ENCODE peak calls at places on chromosomes 12 and 14, in four cellular contexts. One of them, this sample, is unnamed.

GRCh38 chr12:22678175-22678574 is 53.2 kb downstream of the ETNK1 start:
- DNase-seq in K562: no peak
- DNase-seq in GM12878: no peak
- DNase-seq in HepG2: no peak
- DNase-seq in this sample: no peak

GRCh38 chr12:116384175-116384574 is 106.7 kb upstream of the MED13L start:
- DNase-seq in K562: no peak
- DNase-seq in GM12878: no peak
- DNase-seq in HepG2: no peak
- DNase-seq in this sample: no peak

GRCh38 chr14:88492272-88493089 is 62.3 kb downstream of the PTPN21 start:
- DNase-seq in K562: peak
- DNase-seq in GM12878: peak
- DNase-seq in HepG2: peak
- DNase-seq in this sample: peak

GRCh38 chr12:77947326-77947725 is 116.6 kb downstream of the NAV3 start:
- DNase-seq in K562: no peak
- DNase-seq in GM12878: no peak
- DNase-seq in HepG2: no peak
- DNase-seq in this sample: no peak

GRCh38 chr12:113058553-113058952 is 2.0 kb downstream of the DTX1 start:
- DNase-seq in K562: no peak
- DNase-seq in GM12878: no peak
- DNase-seq in HepG2: no peak
- DNase-seq in this sample: no peak

GRCh38 chr14:102898776-102899515 is 23.5 kb upstream of the AMN start:
- DNase-seq in K562: no peak
- DNase-seq in GM12878: peak
- DNase-seq in HepG2: no peak
- DNase-seq in this sample: no peak

GRCh38 chr14:22886500-22887259 is 3.7 kb downstream of the REM2 start:
- DNase-seq in K562: peak
- DNase-seq in GM12878: peak
- DNase-seq in HepG2: no peak
- DNase-seq in this sample: peak

GRCh38 chr14:32683679-32684078 is 255.0 kb upstream of the NPAS3 start:
- DNase-seq in K562: no peak
- DNase-seq in GM12878: no peak
- DNase-seq in HepG2: no peak
- DNase-seq in this sample: no peak

GRCh38 chr14:63603749-63604277 is 37.9 kb downstream of the WDR89 start:
- DNase-seq in K562: no peak
- DNase-seq in GM12878: no peak
- DNase-seq in HepG2: no peak
- DNase-seq in this sample: no peak

DNA sequence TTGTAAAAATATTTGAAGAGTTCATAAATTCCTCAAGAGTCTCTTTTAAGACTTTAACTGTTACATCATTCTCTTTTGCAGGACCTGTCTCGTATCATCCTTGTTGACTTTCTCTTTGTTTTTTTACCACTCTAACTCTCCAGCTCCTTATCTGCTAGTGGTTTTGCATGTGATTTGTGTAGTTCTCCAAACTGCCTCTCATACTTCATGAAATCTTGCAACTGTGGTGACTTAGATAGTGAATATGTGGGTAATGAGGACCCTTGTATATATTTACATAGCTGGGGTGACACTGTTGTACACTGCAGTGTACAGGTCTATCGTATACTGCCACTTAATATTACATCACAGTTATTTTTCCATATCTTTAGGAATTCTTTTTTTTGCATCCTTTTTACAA is 40.2 kb upstream of the EMP1 start:
- DNase-seq in K562: no peak
- DNase-seq in GM12878: no peak
- DNase-seq in HepG2: no peak
- DNase-seq in this sample: no peak
- TF ChIP-seq POLR2AphosphoS2 in K562: no peak
- TF ChIP-seq POLR2AphosphoS2 in GM12878: no peak
- TF ChIP-seq POLR2AphosphoS2 in HepG2: no peak
- TF ChIP-seq POLR2AphosphoS2 in this sample: no peak

GRCh38 chr14:90545431-90545830 is 148.6 kb downstream of the CALM1 start:
- DNase-seq in K562: no peak
- DNase-seq in GM12878: no peak
- DNase-seq in HepG2: no peak
- DNase-seq in this sample: no peak

GRCh38 chr14:90544566-90544965 is 147.7 kb downstream of the CALM1 start:
- DNase-seq in K562: no peak
- DNase-seq in GM12878: no peak
- DNase-seq in HepG2: no peak
- DNase-seq in this sample: no peak

GRCh38 chr14:90545966-90546751 is 149.3 kb downstream of the CALM1 start:
- DNase-seq in K562: no peak
- DNase-seq in GM12878: no peak
- DNase-seq in HepG2: no peak
- DNase-seq in this sample: no peak

GRCh38 chr14:90543876-90544275 is 147.0 kb downstream of the CALM1 start:
- DNase-seq in K562: no peak
- DNase-seq in GM12878: no peak
- DNase-seq in HepG2: no peak
- DNase-seq in this sample: no peak

GRCh38 chr14:90544971-90545370 is 148.1 kb downstream of the CALM1 start:
- DNase-seq in K562: no peak
- DNase-seq in GM12878: no peak
- DNase-seq in HepG2: no peak
- DNase-seq in this sample: no peak
- TF ChIP-seq POLR2AphosphoS2 in K562: no peak
- TF ChIP-seq POLR2AphosphoS2 in GM12878: no peak
- TF ChIP-seq POLR2AphosphoS2 in HepG2: no peak
- TF ChIP-seq POLR2AphosphoS2 in this sample: no peak

GRCh38 chr12:75389061-75389460 is 1.8 kb upstream of the GLIPR1L2 start:
- DNase-seq in K562: no peak
- DNase-seq in GM12878: no peak
- DNase-seq in HepG2: no peak
- DNase-seq in this sample: no peak
- TF ChIP-seq POLR2AphosphoS2 in K562: no peak
- TF ChIP-seq POLR2AphosphoS2 in GM12878: no peak
- TF ChIP-seq POLR2AphosphoS2 in HepG2: no peak
- TF ChIP-seq POLR2AphosphoS2 in this sample: no peak

GRCh38 chr12:63070709-63071108 is 80.3 kb downstream of the AVPR1A start:
- DNase-seq in K562: no peak
- DNase-seq in GM12878: no peak
- DNase-seq in HepG2: no peak
- DNase-seq in this sample: no peak

GRCh38 chr12:63066782-63067181 is 84.2 kb downstream of the AVPR1A start:
- DNase-seq in K562: no peak
- DNase-seq in GM12878: no peak
- DNase-seq in HepG2: no peak
- DNase-seq in this sample: no peak

GRCh38 chr12:63069860-63070617 is 81.0 kb downstream of the AVPR1A start:
- DNase-seq in K562: no peak
- DNase-seq in GM12878: no peak
- DNase-seq in HepG2: no peak
- DNase-seq in this sample: no peak

GRCh38 chr12:63066136-63066535 is 84.9 kb downstream of the AVPR1A start:
- DNase-seq in K562: no peak
- DNase-seq in GM12878: no peak
- DNase-seq in HepG2: no peak
- DNase-seq in this sample: no peak

DNA sequence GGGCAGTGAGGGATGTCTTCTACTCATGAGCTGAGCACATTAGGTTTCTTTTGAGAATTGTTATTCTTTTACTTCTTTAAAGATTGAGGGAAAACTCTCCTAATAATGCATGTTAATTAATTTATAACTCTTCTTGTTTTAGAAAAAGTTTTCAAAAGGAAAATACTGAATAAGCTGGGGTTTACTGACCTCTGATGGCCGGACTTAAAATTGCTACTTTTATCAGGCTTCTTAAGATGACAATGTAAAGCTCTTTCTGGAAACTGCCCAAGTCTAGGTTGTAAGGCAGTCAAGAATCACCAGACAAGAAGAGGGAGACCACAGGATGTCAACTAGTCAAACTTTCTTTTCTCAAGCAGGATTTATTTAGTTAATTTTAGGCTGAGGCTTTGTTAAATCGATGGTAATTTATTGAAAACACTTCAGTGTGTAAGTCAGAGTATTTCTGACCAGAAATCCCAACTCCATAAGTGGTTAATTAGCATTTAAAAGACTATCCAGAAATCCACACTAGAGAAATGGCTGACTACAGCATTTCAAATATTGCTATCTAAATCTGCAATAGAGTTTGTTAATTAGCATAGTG is 82.1 kb downstream of the AVPR1A start:
- DNase-seq in K562: peak
- DNase-seq in GM12878: no peak
- DNase-seq in HepG2: peak
- DNase-seq in this sample: peak
- TF ChIP-seq POLR2AphosphoS2 in K562: no peak
- TF ChIP-seq POLR2AphosphoS2 in GM12878: no peak
- TF ChIP-seq POLR2AphosphoS2 in HepG2: no peak
- TF ChIP-seq POLR2AphosphoS2 in this sample: no peak

DNA sequence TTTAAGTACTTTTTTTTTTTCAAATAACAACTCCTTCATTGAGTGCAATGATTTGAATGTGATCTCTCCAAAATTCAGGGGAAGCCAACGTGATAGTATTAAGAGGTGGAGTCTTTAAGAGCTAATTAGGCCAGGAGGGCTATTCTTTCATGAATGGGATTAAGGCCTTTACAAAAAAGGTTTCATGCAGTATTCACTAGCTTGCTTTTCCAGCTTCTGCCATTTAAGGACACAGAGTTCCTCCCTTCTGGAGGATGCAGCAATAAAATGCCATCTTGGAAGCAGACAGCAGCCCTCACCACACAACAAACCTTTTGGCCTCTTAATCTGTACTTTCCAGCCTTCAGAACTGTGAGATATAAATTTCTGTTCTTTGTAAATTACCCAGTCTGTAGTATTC is 586.8 kb upstream of the LMO3 start:
- DNase-seq in K562: no peak
- DNase-seq in GM12878: no peak
- DNase-seq in HepG2: no peak
- DNase-seq in this sample: no peak
- TF ChIP-seq POLR2AphosphoS2 in K562: no peak
- TF ChIP-seq POLR2AphosphoS2 in GM12878: no peak
- TF ChIP-seq POLR2AphosphoS2 in HepG2: no peak
- TF ChIP-seq POLR2AphosphoS2 in this sample: no peak

GRCh38 chr12:47715877-47716548 is 9.3 kb downstream of the ENDOU start:
- DNase-seq in K562: no peak
- DNase-seq in GM12878: no peak
- DNase-seq in HepG2: no peak
- DNase-seq in this sample: no peak
- TF ChIP-seq POLR2AphosphoS2 in K562: no peak
- TF ChIP-seq POLR2AphosphoS2 in GM12878: no peak
- TF ChIP-seq POLR2AphosphoS2 in HepG2: no peak
- TF ChIP-seq POLR2AphosphoS2 in this sample: no peak

GRCh38 chr12:51817027-51817953 is 31.2 kb downstream of the FIGNL2 start:
- DNase-seq in K562: no peak
- DNase-seq in GM12878: no peak
- DNase-seq in HepG2: no peak
- DNase-seq in this sample: no peak
- TF ChIP-seq POLR2AphosphoS2 in K562: no peak
- TF ChIP-seq POLR2AphosphoS2 in GM12878: no peak
- TF ChIP-seq POLR2AphosphoS2 in HepG2: no peak
- TF ChIP-seq POLR2AphosphoS2 in this sample: no peak

GRCh38 chr12:65536876-65537661 is 258.6 kb downstream of the MSRB3 start:
- DNase-seq in K562: no peak
- DNase-seq in GM12878: no peak
- DNase-seq in HepG2: no peak
- DNase-seq in this sample: peak
- TF ChIP-seq POLR2AphosphoS2 in K562: no peak
- TF ChIP-seq POLR2AphosphoS2 in GM12878: no peak
- TF ChIP-seq POLR2AphosphoS2 in HepG2: no peak
- TF ChIP-seq POLR2AphosphoS2 in this sample: no peak

DNA sequence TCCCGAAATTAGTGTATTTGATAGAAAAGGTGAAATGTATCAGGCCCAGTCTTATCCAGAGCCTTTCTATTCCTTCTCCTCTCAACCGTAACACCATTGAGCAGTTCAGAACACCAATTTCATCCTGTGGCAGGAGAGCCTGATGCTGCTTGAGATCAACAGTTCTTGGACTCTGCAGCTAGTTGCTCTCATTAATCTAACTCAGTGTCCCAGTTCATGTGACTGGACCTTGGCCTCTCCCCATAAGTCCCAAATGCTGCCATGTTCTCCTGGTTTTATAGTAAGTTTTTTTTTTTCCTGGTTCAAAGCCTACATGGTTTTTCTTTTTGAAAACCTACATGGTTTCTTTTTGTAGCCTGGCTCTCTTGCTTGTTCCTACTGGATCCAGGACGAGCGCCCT is 293.9 kb downstream of the ITPR2 start:
- DNase-seq in K562: no peak
- DNase-seq in GM12878: no peak
- DNase-seq in HepG2: peak
- DNase-seq in this sample: no peak
- TF ChIP-seq POLR2AphosphoS2 in K562: no peak
- TF ChIP-seq POLR2AphosphoS2 in GM12878: no peak
- TF ChIP-seq POLR2AphosphoS2 in HepG2: no peak
- TF ChIP-seq POLR2AphosphoS2 in this sample: no peak

This sample was measured in A549.